ENCODE peak calls at places on chromosome 14, in six cellular contexts. Q is uterus, G is right lobe of liver, E is A549, U is Peyer's patch, D is lower leg skin. X is an unnamed sample.

GRCh38 chr14:24436355-24437019 is 6.1 kb downstream of the SDR39U1 start:
- DNase-seq in Q (no peak), E (peak), D (no peak), U (no peak), G (no peak), X (no peak)

GRCh38 chr14:23936084-23936829 is 17.3 kb upstream of the DHRS4 start:
- DNase-seq in Q (no peak), U (peak), D (no peak), G (peak), E (no peak), X (no peak)

GRCh38 chr14:99548871-99549270 is 55.1 kb downstream of the CCDC85C start:
- DNase-seq in E (no peak), Q (no peak), G (no peak), D (no peak), U (no peak), X (no peak)

GRCh38 chr14:46250113-46250703 is 401.4 kb downstream of the RPL10L start:
- DNase-seq in Q (no peak), U (no peak), G (no peak), E (peak), D (no peak), X (no peak)

GRCh38 chr14:44657153-44657552 is 150.1 kb upstream of the FSCB start:
- DNase-seq in G (no peak), E (no peak), D (no peak), Q (no peak), U (no peak), X (no peak)

GRCh38 chr14:66476964-66477363 is 9.2 kb upstream of the CCDC196 start:
- DNase-seq in E (peak), Q (no peak), U (no peak), D (no peak), G (no peak), X (no peak)

GRCh38 chr14:64755661-64756265 is 51.5 kb downstream of the PLEKHG3 start:
- DNase-seq in E (no peak), U (peak), D (peak), Q (no peak), G (no peak), X (no peak)

GRCh38 chr14:59918824-59919581 is 941 bp upstream of the LRRC9 start:
- DNase-seq in U (no peak), G (peak), Q (no peak), D (no peak), E (peak), X (no peak)

GRCh38 chr14:101033006-101033405 is 129.5 kb upstream of the RTL1 start:
- DNase-seq in D (no peak), U (peak), G (no peak), Q (peak), E (no peak), X (no peak)

GRCh38 chr14:23186913-23187654 is 3.6 kb upstream of the SLC7A8 start:
- DNase-seq in Q (peak), D (peak), U (no peak), G (no peak), E (peak), X (peak)

GRCh38 chr14:24398943-24399801 is at the start of gene NYNRIN:
- DNase-seq in G (no peak), D (no peak), U (peak), E (no peak), Q (peak), X (no peak)

GRCh38 chr14:75658957-75659356 is 1.7 kb downstream of the ERG28 start:
- DNase-seq in Q (no peak), D (no peak), E (no peak), U (no peak), G (no peak), X (no peak)

GRCh38 chr14:25049127-25049558 is 804 bp downstream of the STXBP6 start:
- DNase-seq in D (peak), E (no peak), Q (no peak), G (no peak), U (peak), X (no peak)

GRCh38 chr14:29643415-29644206 is 284.0 kb downstream of the PRKD1 start:
- DNase-seq in D (no peak), E (peak), U (no peak), Q (no peak), G (no peak), X (no peak)

GRCh38 chr14:100147181-100147631 is 12.2 kb downstream of the DEGS2 start:
- DNase-seq in U (peak), E (no peak), Q (no peak), D (no peak), G (no peak), X (peak)

GRCh38 chr14:68341765-68342212 is 451.1 kb downstream of the ZFP36L1 start:
- DNase-seq in U (no peak), D (no peak), E (no peak), Q (no peak), G (no peak), X (no peak)

GRCh38 chr14:50530794-50531193 is 1.6 kb downstream of the MAP4K5 start:
- DNase-seq in E (no peak), U (no peak), D (no peak), G (no peak), Q (no peak), X (no peak)

GRCh38 chr14:21096889-21097615 is 1.4 kb downstream of the ZNF219 start:
- DNase-seq in Q (no peak), U (no peak), E (no peak), G (no peak), D (no peak), X (no peak)

GRCh38 chr14:24279301-24280186 is 8.1 kb upstream of the RABGGTA start:
- DNase-seq in G (no peak), D (no peak), Q (no peak), U (no peak), E (peak), X (no peak)

GRCh38 chr14:62117010-62117717 is 354.9 kb downstream of the SNAPC1 start:
- DNase-seq in E (peak), U (peak), Q (peak), D (no peak), G (peak), X (peak)

GRCh38 chr14:49882826-49883694 is 9.8 kb upstream of the ARF6 start:
- DNase-seq in U (no peak), D (no peak), G (no peak), Q (no peak), E (no peak), X (no peak)

GRCh38 chr14:24816011-24816928 is 182.3 kb upstream of the GZMB start:
- DNase-seq in Q (no peak), U (peak), G (peak), E (peak), D (no peak), X (no peak)

GRCh38 chr14:89214221-89214965 is 202.6 kb downstream of the FOXN3 start:
- DNase-seq in D (peak), E (peak), U (peak), Q (no peak), G (peak), X (no peak)

DNA sequence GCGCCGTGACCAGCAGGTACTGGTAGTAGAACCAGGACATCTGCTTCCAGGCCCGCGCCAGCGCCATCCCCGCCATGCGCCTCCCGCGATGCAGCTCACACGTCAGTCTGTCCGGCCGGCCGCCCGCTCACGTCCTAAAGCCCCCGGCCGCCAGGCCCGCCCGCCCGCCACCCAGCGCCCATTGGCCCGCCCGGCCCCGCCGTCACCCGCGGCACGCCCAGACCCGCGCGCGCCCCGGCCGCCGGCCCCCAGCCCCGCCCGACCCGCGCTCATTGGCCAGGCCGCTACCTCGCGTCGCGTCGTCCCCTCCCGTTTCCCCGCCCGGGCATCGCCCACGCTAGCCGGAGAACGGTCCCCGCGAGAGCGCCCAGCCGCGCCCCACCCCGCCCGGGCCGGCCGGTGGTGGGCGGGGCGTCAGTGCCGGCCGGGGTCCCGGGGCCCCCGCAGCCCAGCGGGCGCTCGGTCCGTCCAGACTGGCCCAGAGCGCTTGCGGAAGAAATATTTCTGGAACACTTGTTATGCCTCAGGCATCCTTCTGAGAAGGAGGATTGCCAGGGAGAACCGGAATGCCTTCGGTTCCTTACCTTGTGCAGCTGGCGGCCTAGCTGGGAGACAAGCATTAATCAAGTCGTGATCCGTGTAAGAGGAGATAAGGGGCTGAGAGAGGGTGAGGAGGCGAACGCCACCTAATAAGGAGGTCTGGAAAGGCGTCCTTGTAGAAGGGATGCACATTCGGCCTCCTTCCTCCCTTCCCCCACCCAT is at the start of gene SPTSSA:
- DNase-seq in Q (peak), D (peak), G (peak), E (peak), U (peak), X (peak)
- TF ChIP-seq POLR2A in Q (peak), D (no peak), G (peak), E (peak), U (peak), X (peak)

DNA sequence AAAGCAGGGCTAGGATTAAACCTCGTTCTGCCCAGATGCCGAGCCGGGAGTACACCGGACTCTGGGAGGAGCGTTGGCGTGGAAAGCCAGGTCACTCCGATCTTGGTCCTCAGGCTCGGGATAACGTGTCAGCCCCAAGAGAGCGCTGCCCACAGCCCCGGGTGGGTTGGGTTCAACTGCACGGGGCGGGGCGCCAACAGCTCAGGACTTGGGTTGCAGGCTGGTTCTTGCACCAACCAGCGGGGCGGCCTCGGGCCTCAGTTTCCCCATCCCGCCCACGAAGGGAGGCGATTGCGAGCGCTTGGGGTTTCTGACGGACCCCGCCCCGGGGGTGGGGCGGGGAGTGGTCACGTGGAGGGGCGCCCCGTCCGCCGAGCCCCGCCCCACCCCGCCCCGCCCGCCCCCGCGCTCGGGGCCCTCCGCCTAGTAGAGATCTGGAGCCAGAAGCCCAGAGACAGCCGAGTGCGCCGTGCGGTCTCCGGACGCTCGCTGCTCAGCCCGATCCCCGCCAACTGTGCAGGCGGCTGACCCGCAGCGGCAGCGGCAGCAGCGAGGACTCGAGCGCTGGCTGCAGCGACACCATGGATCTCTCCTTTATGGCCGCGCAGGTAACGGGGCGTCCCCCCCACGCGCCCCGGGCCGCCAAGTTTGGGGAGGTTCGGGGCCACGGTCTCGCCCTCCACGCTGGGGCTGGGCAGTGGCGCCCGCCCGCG is at the start of gene C14orf132:
- DNase-seq in U (peak), E (peak), Q (peak), D (peak), G (peak), X (peak)
- TF ChIP-seq POLR2A in U (no peak), E (peak), Q (peak), D (no peak), G (peak), X (no peak)

DNA sequence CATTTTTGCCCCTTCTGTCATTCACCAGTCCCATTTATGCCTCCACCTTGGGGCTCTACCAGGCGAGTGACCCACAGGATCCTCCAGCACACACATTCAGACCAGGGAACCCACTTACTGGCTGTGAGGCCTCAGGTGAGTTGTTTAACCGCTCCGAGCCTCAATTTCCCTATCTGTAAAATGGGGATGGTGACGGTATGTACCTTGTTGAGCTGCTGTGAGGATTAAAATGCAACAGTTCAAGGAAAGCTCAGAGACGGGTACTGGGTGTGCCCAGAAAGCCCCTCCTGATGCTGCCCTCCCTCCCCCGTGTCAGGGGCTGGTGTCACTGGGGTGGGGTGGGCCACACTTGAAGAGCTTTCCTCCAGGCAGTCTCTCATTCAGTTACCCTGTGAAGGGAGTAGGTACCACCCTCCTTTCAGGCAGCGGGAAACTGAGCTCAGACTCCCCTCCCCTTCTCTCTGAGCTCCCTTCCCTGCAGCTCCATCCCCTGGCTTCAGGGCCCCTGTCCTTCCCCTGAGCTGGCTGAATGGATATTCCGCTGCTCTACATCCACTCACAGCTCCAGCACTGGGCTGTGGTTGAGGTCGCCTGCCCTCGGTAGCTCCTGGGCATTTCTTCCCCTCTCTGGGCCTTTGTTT is 1.4 kb upstream of the SERPINA1 start:
- DNase-seq in E (no peak), Q (no peak), G (no peak), D (no peak), U (no peak), X (no peak)
- TF ChIP-seq POLR2A in E (no peak), Q (no peak), G (no peak), D (no peak), U (no peak), X (no peak)

DNA sequence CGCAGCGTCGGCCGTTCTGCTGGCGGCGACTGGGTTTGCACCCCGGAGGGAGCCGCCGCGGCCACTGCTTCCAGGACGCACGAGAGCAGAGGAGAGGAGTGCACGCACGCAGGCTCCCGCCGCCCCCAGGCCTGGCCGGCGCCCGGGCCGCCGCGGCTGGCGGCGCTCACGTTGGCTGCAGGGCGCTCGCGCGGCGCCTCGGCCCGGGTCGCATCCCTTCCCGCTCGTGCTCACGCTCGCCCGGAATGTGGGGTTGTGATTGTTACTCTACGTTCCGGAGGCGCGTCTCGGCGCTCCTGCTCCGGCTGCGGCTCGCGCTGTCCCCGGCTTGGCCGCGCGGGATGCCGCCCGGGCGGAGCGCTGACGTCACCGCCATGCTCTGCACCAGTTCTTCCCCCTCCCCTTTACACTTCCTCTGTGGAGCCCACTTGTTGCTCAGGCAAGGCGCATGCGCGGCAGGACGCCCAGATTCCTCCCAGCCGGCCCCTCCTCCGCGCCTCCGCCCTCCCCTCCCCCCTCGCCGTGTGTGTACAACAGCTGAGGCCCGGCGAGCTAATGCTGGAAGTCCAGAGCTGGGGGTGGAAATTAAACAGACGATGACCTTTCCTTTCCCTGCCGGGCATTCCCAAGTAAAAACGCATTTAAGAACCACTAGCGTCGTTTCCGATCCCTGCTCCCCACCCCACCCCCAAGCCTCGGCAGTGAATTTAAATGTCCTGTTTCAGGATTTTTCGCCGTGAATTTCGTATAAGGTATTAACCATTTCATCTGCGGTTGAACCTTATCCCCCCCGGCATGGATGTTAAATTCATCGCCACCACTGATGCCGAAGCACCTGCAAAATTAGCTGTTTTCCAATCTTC is at the start of gene IRF2BPL:
- DNase-seq in U (peak), D (peak), G (peak), E (peak), Q (peak), X (peak)
- TF ChIP-seq POLR2A in U (peak), D (no peak), G (peak), E (peak), Q (peak), X (peak)

GRCh38 chr14:105489607-105490317 is 1.3 kb upstream of the TEDC1 start:
- DNase-seq in Q (peak), G (peak), D (peak), E (peak), U (peak), X (peak)
- TF ChIP-seq POLR2A in Q (peak), G (no peak), D (no peak), E (peak), U (no peak), X (no peak)

X was measured in GM12891.